ENCODE peak calls at places on chromosome 11, in four cellular contexts. B is transverse colon, G is GM23248, A is H1. Y is an unnamed sample. For H3K4me1, the result is how much of the 10 kb centered on the place peaks cover.

GRCh38 chr11:82858556-82859091 is 41.6 kb downstream of the PRCP start:
- DNase-seq in G (peak), A (no peak), B (no peak), Y (peak)

GRCh38 chr11:122706689-122707088 is 51.2 kb downstream of the UBASH3B start:
- DNase-seq in B (no peak), A (no peak), G (peak), Y (no peak)

GRCh38 chr11:40290031-40290650 is 1169.3 kb downstream of the LRRC4C start:
- DNase-seq in B (no peak), A (no peak), G (no peak), Y (peak)

GRCh38 chr11:45374632-45375031 is 88.5 kb upstream of the SYT13 start:
- DNase-seq in G (no peak), B (no peak), A (no peak), Y (no peak)

GRCh38 chr11:111671383-111671782 is 69.1 kb downstream of the SIK2 start:
- DNase-seq in G (no peak), B (no peak), A (no peak), Y (no peak)

GRCh38 chr11:120830092-120830491 is 193.8 kb upstream of the TBCEL start:
- DNase-seq in B (no peak), G (no peak), A (no peak), Y (no peak)

GRCh38 chr11:76602431-76602861 is 68.1 kb downstream of the LRRC32 start:
- DNase-seq in A (peak), B (peak), G (peak), Y (no peak)

GRCh38 chr11:19365743-19366410 is 125.1 kb upstream of the E2F8 start:
- DNase-seq in A (no peak), G (peak), B (no peak), Y (no peak)

GRCh38 chr11:17774232-17775034 is 39.9 kb downstream of the KCNC1 start:
- DNase-seq in G (no peak), A (no peak), B (no peak), Y (no peak)

GRCh38 chr11:16001899-16002426 is 354.4 kb downstream of the SOX6 start:
- DNase-seq in B (peak), A (no peak), G (peak), Y (peak)

GRCh38 chr11:3095712-3096361 is 38.6 kb upstream of the CARS1 start:
- DNase-seq in B (no peak), A (peak), G (peak), Y (peak)

GRCh38 chr11:33507967-33508366 is 192.7 kb downstream of the C11orf91 start:
- DNase-seq in B (no peak), G (peak), A (no peak), Y (no peak)

GRCh38 chr11:22797081-22797480 is 32.5 kb downstream of the SVIP start:
- DNase-seq in G (no peak), A (no peak), B (no peak), Y (no peak)

GRCh38 chr11:8019671-8020597 is 32.8 kb downstream of the EIF3F start:
- DNase-seq in B (no peak), A (peak), G (peak), Y (peak)

GRCh38 chr11:40401132-40401853 is 1058.2 kb downstream of the LRRC4C start:
- DNase-seq in A (no peak), G (no peak), B (no peak), Y (no peak)

GRCh38 chr11:71223081-71223405 is 29.3 kb downstream of the SHANK2 start:
- DNase-seq in A (no peak), G (no peak), B (no peak), Y (no peak)

GRCh38 chr11:58654908-58655296 is 32.4 kb downstream of the CNTF start:
- DNase-seq in B (no peak), G (no peak), A (no peak), Y (no peak)

GRCh38 chr11:124920870-124921609 is 2.0 kb downstream of the HEPN1 start:
- DNase-seq in G (peak), B (peak), A (peak), Y (peak)

GRCh38 chr11:118690553-118691304 is 11.3 kb upstream of the TREH start:
- DNase-seq in G (no peak), A (no peak), B (no peak), Y (no peak)

GRCh38 chr11:126573325-126574076 is 218.0 kb downstream of the ST3GAL4 start:
- DNase-seq in G (no peak), A (no peak), B (no peak), Y (peak)

GRCh38 chr11:121389651-121390050 is 62.5 kb upstream of the SORL1 start:
- DNase-seq in G (peak), A (no peak), B (no peak), Y (no peak)

GRCh38 chr11:68282141-68282860 is 10.5 kb upstream of the C11orf24 start:
- DNase-seq in G (no peak), B (no peak), A (no peak), Y (no peak)

GRCh38 chr11:63866211-63866610 is 27.3 kb downstream of the MARK2 start:
- DNase-seq in G (peak), B (peak), A (no peak), Y (no peak)

GRCh38 chr11:12171921-12172320 is 61.5 kb downstream of the MICAL2 start:
- DNase-seq in G (no peak), B (no peak), A (no peak), Y (no peak)
- H3K27ac ChIP-seq in G (peak), B (no peak), A (no peak), Y (peak)

DNA sequence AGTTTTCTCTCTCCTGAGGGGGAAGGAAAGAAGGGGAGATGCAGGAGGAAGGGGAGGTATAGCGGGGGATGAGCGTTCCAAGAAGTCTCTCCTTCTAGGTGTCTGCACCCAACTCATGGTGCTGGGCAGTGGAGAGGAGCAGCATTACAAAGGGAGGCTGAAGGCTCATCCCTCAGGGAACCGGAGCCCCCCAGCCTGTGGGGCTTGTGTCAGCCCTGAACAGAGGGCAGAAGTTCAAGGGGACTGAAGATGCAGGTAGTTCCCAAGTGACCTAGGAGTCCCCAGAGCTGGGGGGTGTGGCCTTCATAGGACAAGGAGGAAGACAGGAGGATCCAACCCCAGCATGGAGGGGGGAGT is 1.8 kb downstream of the C11orf68 start:
- DNase-seq in G (no peak), B (no peak), A (no peak), Y (no peak)
- H3K4me1 ChIP-seq in G (half or more), B (under half), A (under half), Y (half or more)

DNA sequence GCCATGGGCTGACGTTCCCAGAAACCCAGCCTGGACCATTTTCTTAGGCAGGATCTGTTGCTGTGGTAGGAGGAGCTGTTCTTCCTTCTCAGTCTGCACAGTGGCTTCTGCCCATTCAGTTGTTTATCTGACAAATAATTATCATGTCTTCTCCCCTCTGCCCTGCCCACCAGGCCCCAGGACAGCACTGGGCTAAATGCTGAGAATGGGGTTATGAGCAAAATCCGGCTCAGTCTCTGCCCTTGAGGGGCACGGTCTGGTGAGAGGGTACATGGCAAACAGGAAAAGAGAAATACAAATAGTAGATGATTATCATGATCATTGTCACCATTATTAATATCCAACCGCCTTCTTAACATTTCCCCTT is 42.9 kb downstream of the C11orf96 start:
- DNase-seq in A (no peak), G (no peak), B (no peak), Y (no peak)
- H3K27ac ChIP-seq in A (no peak), G (no peak), B (no peak), Y (no peak)

GRCh38 chr11:61836193-61836592 is 8.1 kb downstream of the FADS2 start:
- DNase-seq in B (no peak), A (no peak), G (no peak), Y (no peak)
- H3K4me1 ChIP-seq in B (under half), A (under half), G (under half), Y (under half)

GRCh38 chr11:1839204-1839923 is 583 bp downstream of the TNNI2 start:
- DNase-seq in G (no peak), B (no peak), A (no peak), Y (no peak)

GRCh38 chr11:1838077-1838425 is 730 bp upstream of the TNNI2 start:
- DNase-seq in A (no peak), B (no peak), G (no peak), Y (no peak)

GRCh38 chr11:1839924-1840779 is 1.4 kb downstream of the TNNI2 start:
- DNase-seq in G (no peak), A (no peak), B (peak), Y (no peak)

GRCh38 chr11:1837171-1838076 is 1.4 kb upstream of the TNNI2 start:
- DNase-seq in B (peak), G (peak), A (peak), Y (peak)

GRCh38 chr11:1838426-1839131 is at the start of gene TNNI2:
- DNase-seq in A (no peak), G (no peak), B (no peak), Y (no peak)
- H3K27ac ChIP-seq in A (no peak), G (no peak), B (no peak), Y (no peak)